ENCODE peak calls at places on chromosomes 3 and 15, in six cellular contexts. M is mammary epithelial cell, R is SK-N-MC, B is GM23248, G is endothelial cell of umbilical vein, J is GM23338. Q is an unnamed sample.

GRCh38 chr3:114442251-114442650 is 148.4 kb downstream of the TIGIT start:
- DNase-seq in M (no peak), R (no peak), B (peak; percentile 71), G (peak; percentile 48), J (no peak), Q (no peak)

GRCh38 chr15:33086500-33087141 is 107.9 kb downstream of the FMN1 start:
- DNase-seq in M (peak; percentile 58), R (peak; percentile 12), B (peak; percentile 81), G (peak; percentile 62), J (peak; percentile 70), Q (peak; percentile 58)

GRCh38 chr15:69460481-69460880 is 7.9 kb downstream of the RPLP1 start:
- DNase-seq in M (no peak), R (no peak), B (no peak), G (no peak), J (no peak), Q (no peak)

GRCh38 chr3:83033123-83033522 is 1271.7 kb upstream of the GBE1 start:
- DNase-seq in M (no peak), R (no peak), B (no peak), G (no peak), J (no peak), Q (no peak)

GRCh38 chr3:187014417-187014864 is 84.1 kb downstream of the ST6GAL1 start:
- DNase-seq in M (peak; percentile 6), R (no peak), B (no peak), G (peak; percentile 90), J (no peak), Q (no peak)

GRCh38 chr15:91939432-91939831 is 85.9 kb downstream of the SLCO3A1 start:
- DNase-seq in M (no peak), R (no peak), B (no peak), G (no peak), J (no peak), Q (no peak)

GRCh38 chr3:14200841-14201240 is 22.2 kb downstream of the LSM3 start:
- DNase-seq in M (peak; percentile 48), R (no peak), B (no peak), G (peak; percentile 35), J (no peak), Q (no peak)

GRCh38 chr3:99875925-99876781 is 58.5 kb downstream of the CMSS1 start:
- DNase-seq in M (peak; percentile 54), R (no peak), B (peak; percentile 93), G (peak; percentile 89), J (peak; percentile 95), Q (peak; percentile 94)

GRCh38 chr15:66751579-66751978 is 49.5 kb downstream of the SMAD6 start:
- DNase-seq in M (peak; percentile 7), R (no peak), B (peak; percentile 47), G (no peak), J (no peak), Q (no peak)

GRCh38 chr15:38975282-38975990 is 410.8 kb upstream of the RASGRP1 start:
- DNase-seq in M (no peak), R (no peak), B (no peak), G (no peak), J (no peak), Q (no peak)

GRCh38 chr3:195106418-195106906 is 164.5 kb downstream of the XXYLT1 start:
- DNase-seq in M (peak; percentile 25), R (no peak), B (peak; percentile 83), G (peak; percentile 76), J (peak; percentile 81), Q (peak; percentile 82)

GRCh38 chr15:35665855-35666536 is 120.0 kb upstream of the DPH6 start:
- DNase-seq in M (no peak), R (no peak), B (peak; percentile 27), G (peak; percentile 64), J (no peak), Q (no peak)

GRCh38 chr3:2958553-2958952 is 151.6 kb downstream of the IL5RA start:
- DNase-seq in M (no peak), R (no peak), B (no peak), G (no peak), J (no peak), Q (peak; percentile 57)

GRCh38 chr3:1442271-1442670 is 349.4 kb downstream of the CNTN6 start:
- DNase-seq in M (no peak), R (no peak), B (no peak), G (no peak), J (no peak), Q (no peak)

GRCh38 chr3:141603473-141604035 is 116.7 kb downstream of the RASA2 start:
- DNase-seq in M (peak; percentile 49), R (no peak), B (peak; percentile 24), G (no peak), J (no peak), Q (no peak)

GRCh38 chr3:145776782-145777408 is 384.1 kb downstream of the PLOD2 start:
- DNase-seq in M (peak; percentile 35), R (peak; percentile 76), B (peak; percentile 69), G (peak; percentile 80), J (peak; percentile 77), Q (peak; percentile 84)

GRCh38 chr3:16608816-16609215 is 3.6 kb upstream of the DAZL start:
- DNase-seq in M (no peak), R (no peak), B (no peak), G (no peak), J (no peak), Q (no peak)

GRCh38 chr3:123262226-123262625 is 60.5 kb downstream of the SEC22A start:
- DNase-seq in M (no peak), R (no peak), B (no peak), G (no peak), J (no peak), Q (no peak)

GRCh38 chr15:29695486-29696167 is 126.6 kb downstream of the TJP1 start:
- DNase-seq in M (no peak), R (no peak), B (no peak), G (no peak), J (peak; percentile 48), Q (no peak)

GRCh38 chr15:77033729-77034619 is 36.9 kb downstream of the TSPAN3 start:
- DNase-seq in M (no peak), R (no peak), B (no peak), G (no peak), J (no peak), Q (peak; percentile 10)

GRCh38 chr15:59997070-59997701 is 6.9 kb upstream of the FOXB1 start:
- DNase-seq in M (peak; percentile 38), R (no peak), B (no peak), G (no peak), J (peak; percentile 98), Q (no peak)

GRCh38 chr15:59995568-59996349 is 8.4 kb upstream of the FOXB1 start:
- DNase-seq in M (no peak), R (no peak), B (no peak), G (no peak), J (peak; percentile 66), Q (no peak)

GRCh38 chr15:59994855-59995557 is 9.1 kb upstream of the FOXB1 start:
- DNase-seq in M (no peak), R (no peak), B (no peak), G (no peak), J (peak; percentile 87), Q (no peak)

GRCh38 chr15:59998256-59999063 is 5.7 kb upstream of the FOXB1 start:
- DNase-seq in M (no peak), R (no peak), B (no peak), G (no peak), J (peak; percentile 65), Q (no peak)

DNA sequence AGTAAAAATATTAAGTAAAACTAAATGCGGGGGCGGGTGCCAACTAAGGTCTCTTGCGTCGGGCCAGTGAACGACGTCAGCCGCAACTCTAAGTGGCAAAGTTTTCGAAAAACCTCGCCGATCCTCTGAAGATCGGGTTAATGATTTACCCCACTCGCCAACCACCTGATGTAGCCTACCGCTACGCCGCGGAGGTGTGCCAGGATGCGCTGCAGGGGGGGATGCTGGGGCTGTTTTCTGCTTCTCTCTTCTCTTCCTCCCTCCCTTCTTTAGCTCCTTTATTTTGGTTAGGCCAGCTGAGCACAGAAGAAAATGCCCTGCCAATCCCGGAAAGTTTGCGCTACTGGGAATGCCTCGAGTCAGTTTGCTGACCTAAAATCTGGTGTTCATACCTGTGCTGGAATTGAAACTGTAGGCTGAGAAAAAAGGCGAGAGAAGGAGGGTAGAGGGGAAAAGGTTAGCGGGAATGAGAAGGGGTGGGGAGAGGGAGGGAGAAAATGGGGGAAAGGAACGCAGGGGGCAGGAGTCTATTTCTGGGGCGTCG is 7.5 kb upstream of the FOXB1 start:
- DNase-seq in M (no peak), R (no peak), B (no peak), G (no peak), J (peak; percentile 64), Q (peak; percentile 41)
- TF ChIP-seq EZH2 in M (peak; percentile 40), R (no peak), B (no peak), G (peak; percentile 32), J (no peak), Q (peak; percentile 63)

DNA sequence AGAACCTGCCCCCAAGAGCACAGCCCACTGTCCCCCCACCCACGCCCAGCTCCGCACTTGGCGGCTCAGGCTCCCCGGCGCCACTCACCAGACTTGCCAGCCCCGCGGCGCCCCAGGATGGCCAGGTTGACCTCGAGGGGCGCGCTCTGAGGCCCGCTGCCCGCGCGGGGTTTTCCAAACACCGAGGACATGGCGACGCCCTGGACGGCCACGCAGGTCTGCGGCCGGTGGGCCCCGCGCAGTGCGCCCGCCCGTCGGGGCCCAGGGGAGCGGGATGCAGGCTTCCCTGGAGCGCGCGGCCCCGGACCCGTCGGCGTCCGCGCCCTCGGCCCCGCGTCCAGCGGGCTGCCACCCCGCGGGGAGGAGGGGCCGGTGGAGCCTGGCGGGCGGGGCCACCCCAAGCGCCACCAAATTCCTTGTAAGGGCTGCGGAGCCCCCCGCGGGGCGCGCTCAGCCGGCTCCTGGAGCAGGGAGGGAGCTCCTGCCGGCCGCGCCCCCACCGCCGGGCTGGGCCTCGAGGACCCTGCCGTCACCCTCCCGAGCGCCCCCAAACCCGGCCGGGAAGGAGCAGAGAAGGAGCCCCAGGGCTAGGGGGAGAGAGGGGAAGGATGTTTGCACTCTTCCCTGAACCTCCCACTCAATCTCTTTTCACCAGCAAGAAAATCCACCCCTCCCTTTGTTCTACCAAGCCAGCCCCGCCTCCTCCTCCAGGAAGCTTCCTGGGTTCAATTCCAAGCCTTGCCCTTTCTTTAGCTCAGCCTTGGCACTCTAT is at the start of gene RASL12:
- DNase-seq in M (no peak), R (no peak), B (no peak), G (no peak), J (peak; percentile 79), Q (peak; percentile 48)
- TF ChIP-seq EZH2 in M (peak; percentile 58), R (no peak), B (peak; percentile 38), G (peak; percentile 76), J (no peak), Q (peak; percentile 8)

GRCh38 chr3:10327592-10327991 is 6.7 kb upstream of the SEC13 start:
- DNase-seq in M (no peak), R (no peak), B (no peak), G (no peak), J (no peak), Q (no peak)

GRCh38 chr3:10328460-10329071 is 7.7 kb upstream of the SEC13 start:
- DNase-seq in M (no peak), R (no peak), B (no peak), G (no peak), J (no peak), Q (no peak)

GRCh38 chr3:10330319-10330718 is 9.4 kb upstream of the SEC13 start:
- DNase-seq in M (no peak), R (no peak), B (no peak), G (no peak), J (no peak), Q (no peak)

GRCh38 chr3:10331320-10331719 is 10.4 kb upstream of the SEC13 start:
- DNase-seq in M (no peak), R (no peak), B (no peak), G (no peak), J (no peak), Q (no peak)

GRCh38 chr3:10329495-10330015 is 8.6 kb upstream of the SEC13 start:
- DNase-seq in M (no peak), R (no peak), B (no peak), G (no peak), J (no peak), Q (no peak)
- TF ChIP-seq EZH2 in M (no peak), R (no peak), B (peak; percentile 54), G (no peak), J (no peak), Q (no peak)

GRCh38 chr3:184380627-184381260 is 890 bp downstream of the CHRD start:
- DNase-seq in M (no peak), R (no peak), B (peak; percentile 33), G (no peak), J (no peak), Q (no peak)
- TF ChIP-seq EZH2 in M (peak; percentile 99), R (peak; percentile 81), B (peak; percentile 95), G (peak; percentile 100), J (peak; percentile 83), Q (peak; percentile 86)